ENCODE peak calls at places on chromosomes 16 and 17, in nine cellular contexts. R is WERI-Rb-1, T is OCI-LY7, C is cardiac muscle cell, M is A549, O is aorta, Q is lung, E is H1, Z is endodermal cell. G is an unnamed sample.
A peak's percentile ranks its signal among the peaks of the same experiment; 100 is the strongest.

GRCh38 chr16:69465083-69465721 is 40.8 kb downstream of the CYB5B start:
- DNase-seq in R (no peak), T (no peak), C (peak; percentile 5), M (no peak), O (no peak), Q (no peak), E (no peak), Z (no peak), G (peak; percentile 8)

GRCh38 chr17:76354747-76355310 is 1.1 kb upstream of the PRPSAP1 start:
- DNase-seq in R (no peak), T (peak; percentile 50), C (peak; percentile 12), M (no peak), O (peak; percentile 33), Q (no peak), E (peak; percentile 48), Z (peak; percentile 73), G (no peak)

GRCh38 chr16:85360323-85361277 is 248.3 kb upstream of the CIBAR2 start:
- DNase-seq in R (peak; percentile 87), T (peak; percentile 68), C (no peak), M (no peak), O (no peak), Q (peak; percentile 45), E (no peak), Z (no peak), G (no peak)

GRCh38 chr16:89905511-89906140 is 13.0 kb upstream of the MC1R start:
- DNase-seq in R (no peak), T (no peak), C (no peak), M (no peak), O (peak; percentile 50), Q (no peak), E (no peak), Z (no peak), G (no peak)

GRCh38 chr16:67278773-67279295 is 498 bp upstream of the PLEKHG4 start:
- DNase-seq in R (peak; percentile 48), T (no peak), C (no peak), M (peak; percentile 89), O (no peak), Q (no peak), E (peak; percentile 74), Z (peak; percentile 73), G (peak; percentile 42)

GRCh38 chr17:49715717-49716279 is 8.0 kb upstream of the SLC35B1 start:
- DNase-seq in R (no peak), T (no peak), C (no peak), M (no peak), O (no peak), Q (no peak), E (no peak), Z (no peak), G (no peak)

GRCh38 chr16:81515721-81516120 is 71.1 kb downstream of the CMIP start:
- DNase-seq in R (no peak), T (no peak), C (no peak), M (no peak), O (peak; percentile 44), Q (no peak), E (no peak), Z (no peak), G (no peak)

GRCh38 chr17:16415031-16415924 is at the start of gene TRPV2:
- DNase-seq in R (peak; percentile 92), T (peak; percentile 80), C (peak; percentile 26), M (peak; percentile 55), O (no peak), Q (no peak), E (peak; percentile 73), Z (peak; percentile 92), G (peak; percentile 50)

GRCh38 chr16:73447850-73448249 is 399.9 kb upstream of the ZFHX3 start:
- DNase-seq in R (no peak), T (no peak), C (no peak), M (no peak), O (no peak), Q (no peak), E (no peak), Z (no peak), G (no peak)
- H3K9me3 ChIP-seq in R (peaks cover 7% of the 10 kb centered on the region), T (peaks cover 12% of the 10 kb centered on the region), C (no peaks in the 10 kb centered on the region), M (peaks cover 34% of the 10 kb centered on the region), O (peaks cover 3% of the 10 kb centered on the region), Q (peaks cover 2% of the 10 kb centered on the region), E (peaks cover 9% of the 10 kb centered on the region), Z (peaks cover 18% of the 10 kb centered on the region), G (no peaks in the 10 kb centered on the region)

GRCh38 chr17:57876023-57876865 is 26.4 kb upstream of the MRPS23 start:
- DNase-seq in R (no peak), T (peak; percentile 14), C (no peak), M (no peak), O (no peak), Q (no peak), E (no peak), Z (peak; percentile 87), G (no peak)

GRCh38 chr17:57876866-57877237 is 27.0 kb upstream of the MRPS23 start:
- DNase-seq in R (no peak), T (no peak), C (no peak), M (no peak), O (no peak), Q (no peak), E (no peak), Z (peak; percentile 54), G (no peak)

GRCh38 chr17:57879437-57880085 is 29.7 kb upstream of the MRPS23 start:
- DNase-seq in R (peak; percentile 95), T (no peak), C (no peak), M (peak; percentile 91), O (no peak), Q (no peak), E (no peak), Z (peak; percentile 87), G (no peak)

GRCh38 chr17:57880086-57880456 is 30.2 kb upstream of the MRPS23 start:
- DNase-seq in R (no peak), T (no peak), C (no peak), M (no peak), O (no peak), Q (no peak), E (no peak), Z (no peak), G (no peak)

DNA sequence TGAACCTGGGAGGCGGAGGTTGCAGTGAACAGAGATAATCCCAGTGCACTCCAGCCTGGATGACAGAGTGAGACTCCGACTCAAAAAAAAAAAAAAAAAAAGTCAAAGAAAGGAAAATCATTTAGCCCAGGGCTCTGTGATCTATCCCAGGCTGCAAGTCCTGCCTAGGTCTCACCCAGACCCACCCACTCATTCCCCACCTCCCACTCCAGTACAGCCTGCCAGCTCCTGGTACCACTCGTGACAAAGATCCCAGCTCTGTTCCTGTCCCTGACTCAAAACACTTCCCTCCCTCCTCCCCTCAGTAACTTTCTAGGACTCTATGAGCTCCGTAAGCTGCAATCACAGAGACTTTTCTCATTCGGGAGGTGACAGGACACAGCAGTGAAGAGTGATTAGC is 28.0 kb upstream of the MRPS23 start:
- DNase-seq in R (no peak), T (no peak), C (no peak), M (no peak), O (no peak), Q (no peak), E (no peak), Z (no peak), G (no peak)
- H3K27ac ChIP-seq in R (peak overlapping the region; percentile 99), T (no peak overlapping the region), C (no peak overlapping the region), M (peak overlapping the region; percentile 92), O (no peak overlapping the region), Q (no peak overlapping the region), E (no peak overlapping the region), Z (no peak overlapping the region), G (no peak overlapping the region)

GRCh38 chr16:86396918-86397317 is 113.4 kb upstream of the FOXF1 start:
- DNase-seq in R (no peak), T (no peak), C (no peak), M (no peak), O (no peak), Q (no peak), E (no peak), Z (peak; percentile 76), G (no peak)

GRCh38 chr16:86395477-86395876 is 114.8 kb upstream of the FOXF1 start:
- DNase-seq in R (no peak), T (no peak), C (no peak), M (no peak), O (no peak), Q (no peak), E (no peak), Z (no peak), G (no peak)

GRCh38 chr16:86398201-86398600 is 112.1 kb upstream of the FOXF1 start:
- DNase-seq in R (no peak), T (no peak), C (no peak), M (no peak), O (no peak), Q (no peak), E (no peak), Z (no peak), G (no peak)

GRCh38 chr16:86398622-86399021 is 111.7 kb upstream of the FOXF1 start:
- DNase-seq in R (no peak), T (no peak), C (no peak), M (no peak), O (no peak), Q (no peak), E (no peak), Z (no peak), G (no peak)

DNA sequence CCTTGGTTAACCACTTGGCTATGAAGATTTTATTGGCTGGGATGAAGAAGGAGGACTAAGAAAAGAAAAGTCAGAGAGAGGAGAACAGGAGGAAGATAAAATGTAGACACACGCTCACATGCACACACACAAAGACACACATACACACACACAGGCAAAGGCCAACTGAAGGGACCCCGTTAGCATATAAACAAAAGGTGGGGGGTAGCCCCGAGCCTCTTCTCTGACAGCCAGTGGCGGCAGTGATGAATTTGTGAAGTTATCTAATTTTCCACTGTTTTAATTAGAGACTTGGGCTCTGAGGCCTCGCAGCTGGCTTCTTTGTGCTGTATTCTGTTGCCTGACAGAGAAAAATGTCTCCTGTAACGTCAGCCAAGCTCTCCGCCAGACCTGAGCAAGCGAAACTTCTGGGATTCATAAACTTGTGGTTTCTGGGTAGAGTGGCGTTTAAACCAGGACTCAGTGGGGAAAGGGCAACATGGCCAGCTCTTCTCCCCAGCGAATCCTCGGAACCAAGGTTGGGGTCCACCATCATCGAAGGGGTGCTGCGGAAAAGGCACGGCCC is 113.9 kb upstream of the FOXF1 start:
- DNase-seq in R (no peak), T (no peak), C (no peak), M (no peak), O (no peak), Q (no peak), E (no peak), Z (no peak), G (no peak)
- H3K4me3 ChIP-seq in R (no peak overlapping the region), T (no peak overlapping the region), C (no peak overlapping the region), M (no peak overlapping the region), O (no peak overlapping the region), Q (no peak overlapping the region), E (no peak overlapping the region), Z (no peak overlapping the region), G (no peak overlapping the region)

GRCh38 chr17:21823130-21823529 is 130.8 kb downstream of the KCNJ18 start:
- DNase-seq in R (no peak), T (no peak), C (no peak), M (no peak), O (no peak), Q (no peak), E (no peak), Z (no peak), G (no peak)

GRCh38 chr17:21817791-21818364 is 125.6 kb downstream of the KCNJ18 start:
- DNase-seq in R (no peak), T (no peak), C (no peak), M (peak; percentile 2), O (no peak), Q (no peak), E (no peak), Z (no peak), G (no peak)

DNA sequence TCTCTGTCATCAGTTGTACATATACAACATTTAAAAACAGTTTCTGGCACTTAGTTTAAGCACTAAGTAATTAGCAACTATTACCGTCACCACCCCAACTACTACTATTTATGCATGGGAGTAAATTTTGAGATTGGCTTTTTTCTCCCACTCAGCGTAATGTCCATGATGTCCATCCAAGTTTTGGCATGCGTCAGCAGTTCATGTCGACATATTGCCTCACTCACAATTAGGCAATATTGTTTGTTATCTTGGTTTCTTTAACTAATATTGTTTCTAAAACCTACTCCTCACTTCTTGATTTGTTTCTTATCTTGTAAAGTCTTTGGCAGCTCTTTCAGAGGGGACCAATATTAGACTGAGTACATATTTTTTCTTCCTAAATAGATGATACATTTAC is 131.3 kb downstream of the KCNJ18 start:
- DNase-seq in R (no peak), T (no peak), C (no peak), M (no peak), O (no peak), Q (no peak), E (no peak), Z (no peak), G (no peak)
- H3K9me3 ChIP-seq in R (no peaks in the 10 kb centered on the region), T (no peaks in the 10 kb centered on the region), C (peaks cover 10% of the 10 kb centered on the region), M (no peaks in the 10 kb centered on the region), O (no peaks in the 10 kb centered on the region), Q (no peaks in the 10 kb centered on the region), E (peaks cover 65% of the 10 kb centered on the region), Z (peaks cover 69% of the 10 kb centered on the region), G (no peaks in the 10 kb centered on the region)